ENCODE peak calls at places on chromosomes 7 and 10, in nine cellular contexts. V is RPMI7951; P is WERI-Rb-1; O is activated CD8-positive, alpha-beta memory T cell treated with anti-CD3 and anti-CD28 coated beads for 48 hours; G is WTC11; C is NCI-H2171; K is stimulated activated CD4-positive, alpha-beta T cell treated with anti-CD3 and anti-CD28 coated beads, Interleukin-4, amount 100 ng/mL, for 48 hours; U is Panc1; F is T-helper 9 cell. S is an unnamed sample.

GRCh38 chr7:50697686-50698085 is 85.0 kb downstream of the GRB10 start:
- DNase-seq in U (no peak), O (no peak), P (no peak), V (no peak), F (no peak), G (no peak), C (no peak), K (no peak), S (no peak)

GRCh38 chr10:80464557-80465466 is 10.7 kb downstream of the TSPAN14 start:
- DNase-seq in G (peak; percentile 71), C (no peak), K (no peak), F (no peak), P (no peak), V (peak; percentile 70), O (no peak), U (no peak), S (no peak)

GRCh38 chr10:49568235-49568634 is 29.3 kb upstream of the ERCC6 start:
- DNase-seq in O (no peak), G (no peak), P (no peak), U (no peak), C (no peak), F (no peak), K (no peak), V (peak; percentile 64), S (no peak)

GRCh38 chr10:116785867-116786266 is 43.5 kb upstream of the HSPA12A start:
- DNase-seq in F (no peak), O (no peak), C (no peak), P (no peak), V (no peak), U (no peak), G (no peak), K (no peak), S (no peak)

GRCh38 chr10:123150986-123151738 is 3.0 kb upstream of the BUB3 start:
- DNase-seq in G (peak; percentile 77), P (peak; percentile 47), V (no peak), C (no peak), O (no peak), F (no peak), K (no peak), U (no peak), S (peak; percentile 55)

GRCh38 chr7:15783971-15784693 is 97.6 kb upstream of the MEOX2 start:
- DNase-seq in O (no peak), K (no peak), P (no peak), U (no peak), F (no peak), V (peak; percentile 30), G (no peak), C (no peak), S (no peak)

GRCh38 chr7:44320141-44320540 is 5.3 kb downstream of the CAMK2B start:
- DNase-seq in K (no peak), F (no peak), C (no peak), O (no peak), P (no peak), U (no peak), V (peak; percentile 46), G (no peak), S (no peak)

GRCh38 chr7:54940748-54941147 is 78.1 kb upstream of the EGFR start:
- DNase-seq in O (no peak), C (no peak), V (peak; percentile 24), G (no peak), F (no peak), P (no peak), U (no peak), K (no peak), S (no peak)

GRCh38 chr10:44628921-44629320 is 244.0 kb upstream of the CXCL12 start:
- DNase-seq in U (no peak), G (no peak), P (no peak), F (no peak), K (no peak), C (no peak), O (no peak), V (peak; percentile 79), S (no peak)

GRCh38 chr7:1271046-1271445 is 38.4 kb downstream of the UNCX start:
- DNase-seq in U (no peak), G (no peak), P (no peak), K (no peak), F (no peak), V (no peak), C (no peak), O (no peak), S (no peak)

GRCh38 chr7:72760602-72761001 is 67.4 kb downstream of the TYW1B start:
- DNase-seq in K (no peak), O (no peak), U (no peak), F (no peak), G (no peak), C (no peak), P (no peak), V (no peak), S (no peak)

GRCh38 chr10:52334595-52334994 is 20.5 kb downstream of the DKK1 start:
- DNase-seq in C (no peak), P (no peak), F (no peak), U (no peak), G (no peak), O (no peak), V (peak; percentile 45), K (no peak), S (no peak)

GRCh38 chr10:132199268-132199853 is 12.6 kb downstream of the DPYSL4 start:
- DNase-seq in F (no peak), P (no peak), U (no peak), V (no peak), G (no peak), C (no peak), O (no peak), K (no peak), S (no peak)

GRCh38 chr10:98332623-98333269 is 64.8 kb upstream of the LOXL4 start:
- DNase-seq in U (no peak), V (peak; percentile 37), F (no peak), C (no peak), K (no peak), G (no peak), O (no peak), P (no peak), S (no peak)

GRCh38 chr10:58414270-58415041 is 29.2 kb downstream of the TFAM start:
- DNase-seq in C (no peak), O (no peak), F (no peak), V (peak; percentile 71), U (no peak), K (no peak), G (no peak), P (no peak), S (no peak)

GRCh38 chr7:137258552-137258951 is 85.0 kb downstream of the PTN start:
- DNase-seq in G (no peak), O (no peak), F (no peak), K (no peak), U (no peak), V (no peak), C (no peak), P (no peak), S (no peak)

GRCh38 chr7:84744388-84744787 is 442.5 kb downstream of the SEMA3D start:
- DNase-seq in V (no peak), K (no peak), O (no peak), U (no peak), G (no peak), C (no peak), P (no peak), F (no peak), S (no peak)

GRCh38 chr7:1054438-1055083 is 10.2 kb downstream of the GPR146 start:
- DNase-seq in P (no peak), G (no peak), V (no peak), O (no peak), C (no peak), K (no peak), U (no peak), F (no peak), S (no peak)

GRCh38 chr7:100978300-100978699 is 8.9 kb downstream of the MUC12 start:
- DNase-seq in V (no peak), U (no peak), K (no peak), C (no peak), O (no peak), P (no peak), F (no peak), G (no peak), S (no peak)

GRCh38 chr7:2405601-2406345 is 2.4 kb downstream of the CHST12 start:
- DNase-seq in G (no peak), O (peak; percentile 55), C (no peak), U (no peak), K (peak; percentile 59), P (no peak), V (no peak), F (peak; percentile 44), S (no peak)

GRCh38 chr10:125629758-125630376 is 53.1 kb downstream of the TEX36 start:
- DNase-seq in U (peak; percentile 24), K (no peak), V (peak; percentile 31), C (no peak), P (no peak), G (no peak), O (no peak), F (no peak), S (no peak)

GRCh38 chr10:13592306-13592705 is 5.5 kb downstream of the PRPF18 start:
- DNase-seq in U (no peak), V (no peak), K (no peak), P (no peak), C (no peak), G (no peak), O (no peak), F (no peak), S (no peak)

GRCh38 chr7:134870156-134870555 is 90.7 kb downstream of the CALD1 start:
- DNase-seq in C (no peak), O (no peak), F (no peak), V (no peak), G (no peak), P (no peak), K (no peak), U (no peak), S (no peak)

GRCh38 chr10:110068780-110069179 is 61.0 kb downstream of the ADD3 start:
- DNase-seq in G (no peak), O (no peak), F (no peak), P (no peak), C (no peak), U (no peak), K (no peak), V (no peak), S (peak; percentile 32)

GRCh38 chr7:103651978-103652377 is 206.0 kb upstream of the SLC26A5 start:
- DNase-seq in F (no peak), O (no peak), V (no peak), U (no peak), C (peak; percentile 61), K (no peak), P (no peak), G (no peak), S (no peak)

S was measured in T-helper 2 cell.